ENCODE peak calls at places on chromosomes 11 and 22, in five cellular contexts. H, C, F, A and Z are unnamed samples.

GRCh38 chr22:47228767-47229166 is 466.3 kb downstream of the TBC1D22A start:
- DNase-seq in H (no peak), C (no peak), F (no peak), A (no peak), Z (no peak)

GRCh38 chr11:1796297-1797011 is 32.7 kb upstream of the CTSD start:
- DNase-seq in H (no peak), C (no peak), F (no peak), A (no peak), Z (no peak)

GRCh38 chr11:45921561-45922424 is 663 bp upstream of the LARGE2 start:
- DNase-seq in H (no peak), C (peak), F (no peak), A (no peak), Z (no peak)

GRCh38 chr11:120068114-120068573 is 69.8 kb downstream of the TRIM29 start:
- DNase-seq in H (no peak), C (no peak), F (no peak), A (peak), Z (no peak)

GRCh38 chr22:22207845-22208564 is 36.6 kb upstream of the VPREB1 start:
- DNase-seq in H (no peak), C (peak), F (peak), A (peak), Z (no peak)

GRCh38 chr11:63710476-63711217 is 29.3 kb downstream of the RTN3 start:
- DNase-seq in H (no peak), C (no peak), F (no peak), A (peak), Z (no peak)

GRCh38 chr22:31160328-31160978 is 471 bp downstream of the RNF185 start:
- DNase-seq in H (no peak), C (peak), F (no peak), A (peak), Z (no peak)

GRCh38 chr22:49954991-49955580 is 5.5 kb upstream of the PIM3 start:
- DNase-seq in H (no peak), C (peak), F (no peak), A (no peak), Z (no peak)

GRCh38 chr11:117839234-117839882 is 14.8 kb upstream of the FXYD2 start:
- DNase-seq in H (no peak), C (peak), F (no peak), A (no peak), Z (no peak)

GRCh38 chr11:67371549-67372231 is 1.7 kb downstream of the CLCF1 start:
- DNase-seq in H (no peak), C (no peak), F (no peak), A (no peak), Z (no peak)

GRCh38 chr22:43275545-43275981 is 67.6 kb downstream of the SCUBE1 start:
- DNase-seq in H (no peak), C (no peak), F (no peak), A (no peak), Z (no peak)

GRCh38 chr11:85279267-85279666 is 347.9 kb downstream of the DLG2 start:
- DNase-seq in H (no peak), C (no peak), F (no peak), A (no peak), Z (no peak)

GRCh38 chr22:37274380-37274862 is 7.9 kb upstream of the CYTH4 start:
- DNase-seq in H (peak), C (peak), F (no peak), A (no peak), Z (no peak)

GRCh38 chr11:64659417-64660144 is 63.4 kb downstream of the NRXN2 start:
- DNase-seq in H (no peak), C (no peak), F (no peak), A (peak), Z (no peak)

GRCh38 chr22:25403752-25404471 is 160.6 kb upstream of the GRK3 start:
- DNase-seq in H (no peak), C (peak), F (no peak), A (peak), Z (no peak)

GRCh38 chr11:57379732-57380131 is 1.2 kb downstream of the PRG3 start:
- DNase-seq in H (no peak), C (no peak), F (no peak), A (peak), Z (no peak)

GRCh38 chr22:29000225-29000556 is 61.4 kb downstream of the C22orf31 start:
- DNase-seq in H (no peak), C (no peak), F (no peak), A (peak), Z (no peak)

GRCh38 chr11:123672568-123672967 is 18.1 kb upstream of the SCN3B start:
- DNase-seq in H (no peak), C (no peak), F (no peak), A (no peak), Z (no peak)

GRCh38 chr22:28448625-28449024 is 231.0 kb downstream of the TTC28 start:
- DNase-seq in H (no peak), C (no peak), F (no peak), A (no peak), Z (no peak)

GRCh38 chr22:39114157-39114511 is 17.1 kb downstream of the APOBEC3H start:
- DNase-seq in H (no peak), C (no peak), F (no peak), A (no peak), Z (no peak)